ENCODE peak calls at places on chromosomes 11 and 22, in six cellular contexts. B is activated CD8-positive, alpha-beta memory T cell treated with anti-CD3 and anti-CD28 coated beads for 1 hour; C is NCI-H82; J is MCF 10A; L is H1; S is effector CD8-positive, alpha-beta T cell. D is an unnamed sample.
A peak's percentile ranks its signal among the peaks of the same experiment; 100 is the strongest.

GRCh38 chr11:31799036-31799793 is 11.9 kb downstream of the PAX6 start:
- DNase-seq in S (no peak), L (no peak), J (no peak), C (no peak), B (no peak), D (no peak)

GRCh38 chr22:39745789-39746188 is 147.8 kb downstream of the ENTHD1 start:
- DNase-seq in L (no peak), C (no peak), S (no peak), J (no peak), B (no peak), D (no peak)

GRCh38 chr11:50075856-50076255 is 43.2 kb downstream of the OR4C45 start:
- DNase-seq in B (no peak), S (no peak), J (peak; percentile 81), C (no peak), L (no peak), D (no peak)

GRCh38 chr22:35824256-35824655 is 106.6 kb downstream of the APOL5 start:
- DNase-seq in S (no peak), L (no peak), B (no peak), C (no peak), J (no peak), D (no peak)

GRCh38 chr11:72144807-72145565 is 9.5 kb downstream of the FOLR3 start:
- DNase-seq in L (no peak), B (no peak), S (no peak), J (peak; percentile 43), C (no peak), D (peak; percentile 34)

GRCh38 chr11:119316017-119316728 is 757 bp downstream of the MCAM start:
- DNase-seq in B (no peak), S (no peak), L (no peak), C (peak; percentile 43), J (peak; percentile 63), D (no peak)

GRCh38 chr11:119713361-119714040 is 15.5 kb downstream of the NECTIN1 start:
- DNase-seq in J (no peak), C (peak; percentile 63), S (no peak), B (no peak), L (no peak), D (no peak)

GRCh38 chr22:45230026-45230845 is 10.5 kb downstream of the KIAA0930 start:
- DNase-seq in B (no peak), J (no peak), S (no peak), L (no peak), C (no peak), D (no peak)

GRCh38 chr22:26524870-26525269 is 12.6 kb upstream of the TFIP11 start:
- DNase-seq in B (no peak), J (no peak), S (no peak), C (peak; percentile 2), L (no peak), D (no peak)

GRCh38 chr22:20438678-20439492 is 1.3 kb upstream of the SCARF2 start:
- DNase-seq in S (no peak), B (no peak), C (no peak), J (no peak), L (no peak), D (no peak)

GRCh38 chr11:36622431-36623136 is 24.5 kb upstream of the RAG2 start:
- DNase-seq in B (no peak), S (no peak), L (no peak), J (peak; percentile 39), C (peak; percentile 72), D (peak; percentile 26)

GRCh38 chr11:44863231-44863630 is 87.5 kb downstream of the TP53I11 start:
- DNase-seq in S (no peak), L (no peak), C (no peak), B (no peak), J (no peak), D (no peak)

GRCh38 chr11:93737904-93738612 is 3.2 kb downstream of the TAF1D start:
- DNase-seq in B (no peak), C (peak; percentile 7), L (no peak), S (no peak), J (peak; percentile 72), D (no peak)

D was measured in RWPE1.